ENCODE peak calls at places on chromosomes 12 and 14, in ten cellular contexts. E, C, T, W, Q, Z, J, D, X and I are unnamed samples.

GRCh38 chr14:65414961-65415589 is 2.5 kb downstream of the FUT8 start:
- DNase-seq in E (no peak), C (no peak), T (no peak), W (no peak), Q (peak), Z (peak), J (peak), D (no peak), X (no peak), I (peak)

GRCh38 chr12:123034022-123034541 is 53.6 kb downstream of the ARL6IP4 start:
- DNase-seq in E (no peak), C (no peak), T (no peak), W (no peak), Q (no peak), Z (no peak), J (no peak), D (no peak), X (no peak), I (no peak)

GRCh38 chr12:14942532-14942931 is 4.2 kb upstream of the ERP27 start:
- DNase-seq in E (no peak), C (no peak), T (no peak), W (no peak), Q (no peak), Z (no peak), J (no peak), D (no peak), X (no peak), I (no peak)

GRCh38 chr12:15621140-15621539 is 168.0 kb downstream of the EPS8 start:
- DNase-seq in E (no peak), C (no peak), T (no peak), W (no peak), Q (no peak), Z (no peak), J (no peak), D (no peak), X (no peak), I (no peak)

GRCh38 chr14:24965934-24966593 is 83.9 kb downstream of the STXBP6 start:
- DNase-seq in E (no peak), C (no peak), T (peak), W (no peak), Q (no peak), Z (no peak), J (peak), D (no peak), X (no peak), I (peak)

GRCh38 chr12:118430516-118430915 is 54.2 kb downstream of the SUDS3 start:
- DNase-seq in E (no peak), C (no peak), T (no peak), W (no peak), Q (no peak), Z (no peak), J (no peak), D (no peak), X (no peak), I (no peak)

GRCh38 chr14:105124837-105125222 is 43.7 kb downstream of the JAG2 start:
- DNase-seq in E (no peak), C (no peak), T (no peak), W (no peak), Q (no peak), Z (no peak), J (no peak), D (no peak), X (peak), I (no peak)

GRCh38 chr12:58655375-58655774 is 264.9 kb downstream of the LRIG3 start:
- DNase-seq in E (no peak), C (no peak), T (no peak), W (no peak), Q (no peak), Z (no peak), J (no peak), D (no peak), X (no peak), I (no peak)

GRCh38 chr12:51839310-51839943 is 9.1 kb downstream of the FIGNL2 start:
- DNase-seq in E (no peak), C (no peak), T (no peak), W (no peak), Q (no peak), Z (no peak), J (no peak), D (no peak), X (no peak), I (no peak)

GRCh38 chr14:60736494-60736893 is 1.9 kb downstream of the MNAT1 start:
- DNase-seq in E (no peak), C (no peak), T (no peak), W (no peak), Q (no peak), Z (no peak), J (peak), D (no peak), X (no peak), I (no peak)

GRCh38 chr14:35617500-35617899 is 83.5 kb downstream of the INSM2 start:
- DNase-seq in E (no peak), C (no peak), T (no peak), W (no peak), Q (no peak), Z (no peak), J (no peak), D (no peak), X (no peak), I (no peak)

GRCh38 chr12:118103231-118103600 is 595 bp downstream of the VSIG10 start:
- DNase-seq in E (no peak), C (no peak), T (no peak), W (no peak), Q (no peak), Z (peak), J (no peak), D (peak), X (peak), I (peak)

GRCh38 chr14:23058654-23059504 is 1.6 kb upstream of the CDH24 start:
- DNase-seq in E (no peak), C (no peak), T (no peak), W (no peak), Q (no peak), Z (no peak), J (no peak), D (no peak), X (no peak), I (no peak)

GRCh38 chr14:23057757-23058653 is 685 bp upstream of the CDH24 start:
- DNase-seq in E (peak), C (peak), T (peak), W (peak), Q (peak), Z (peak), J (peak), D (peak), X (peak), I (peak)

GRCh38 chr14:23060536-23061260 is 3.4 kb upstream of the CDH24 start:
- DNase-seq in E (no peak), C (no peak), T (no peak), W (no peak), Q (no peak), Z (no peak), J (no peak), D (no peak), X (no peak), I (no peak)

GRCh38 chr14:23063601-23064000 is 6.3 kb upstream of the CDH24 start:
- DNase-seq in E (no peak), C (no peak), T (no peak), W (no peak), Q (no peak), Z (no peak), J (no peak), D (no peak), X (no peak), I (no peak)

DNA sequence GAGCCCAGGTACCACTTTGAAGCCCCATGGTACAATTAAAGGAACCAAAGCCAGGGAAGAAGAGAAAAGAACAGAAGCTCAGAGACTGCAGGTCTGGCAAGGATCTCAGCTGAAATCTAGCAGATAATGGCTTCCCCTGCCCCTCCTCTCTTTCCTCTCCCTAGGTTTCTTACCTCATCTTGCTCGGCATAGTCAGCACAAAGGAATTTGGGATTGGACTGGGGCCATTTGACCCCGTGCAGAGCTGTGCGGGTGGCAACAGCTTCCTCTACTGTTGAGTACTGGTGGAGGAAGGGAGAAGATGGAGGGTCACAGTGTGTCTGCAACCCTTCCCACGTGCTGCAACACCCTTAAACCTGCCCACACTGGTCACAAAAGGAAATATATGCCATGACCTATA is 4.7 kb upstream of the CDH24 start:
- DNase-seq in E (peak), C (no peak), T (peak), W (no peak), Q (no peak), Z (peak), J (peak), D (no peak), X (no peak), I (peak)
- TF ChIP-seq CTCF in E (no peak), C (no peak), T (no peak), W (no peak), Q (no peak), Z (no peak), J (no peak), D (no peak), X (no peak), I (no peak)

DNA sequence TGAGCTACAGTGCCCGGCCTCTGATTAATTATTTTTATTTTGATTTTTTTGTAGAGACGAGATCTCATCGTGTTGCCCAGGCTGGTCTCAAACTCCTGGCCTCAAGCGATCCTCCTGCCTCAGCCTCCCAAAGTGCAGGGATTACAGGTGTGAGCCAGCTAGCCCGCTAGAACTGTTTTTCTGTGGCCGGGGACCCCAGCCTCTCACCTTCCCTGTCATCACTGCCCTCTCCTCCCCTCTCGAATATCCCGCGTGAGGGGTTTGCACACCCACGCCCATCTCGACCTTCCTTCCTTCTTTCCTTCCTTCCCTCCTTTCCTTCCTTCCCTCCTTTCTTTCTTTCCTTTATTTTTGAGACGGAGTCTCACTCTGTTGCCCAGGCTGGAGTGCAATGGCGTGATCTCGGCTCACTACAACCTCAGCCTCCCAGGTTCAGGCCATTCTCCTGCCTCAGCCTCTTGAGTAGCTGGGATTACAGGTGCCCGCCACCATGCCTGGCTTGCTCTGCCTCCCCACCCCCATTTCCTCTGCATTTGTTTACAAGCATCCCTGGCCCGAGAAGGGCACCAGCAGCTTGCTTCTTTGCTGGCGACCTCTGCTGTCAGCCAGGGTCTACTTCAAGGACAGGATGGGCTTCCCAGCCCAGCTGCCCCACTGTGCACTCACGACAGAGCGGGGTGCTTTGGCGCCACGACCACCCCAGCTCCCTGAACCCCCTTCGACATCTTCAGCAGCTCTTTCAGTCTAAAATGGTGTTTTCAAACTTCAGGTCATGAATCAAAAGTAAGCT is 4.3 kb upstream of the TRAF3 start:
- DNase-seq in E (no peak), C (peak), T (no peak), W (peak), Q (no peak), Z (no peak), J (no peak), D (no peak), X (no peak), I (peak)
- TF ChIP-seq CTCF in E (no peak), C (no peak), T (peak), W (no peak), Q (peak), Z (no peak), J (no peak), D (no peak), X (no peak), I (no peak)

GRCh38 chr14:96088911-96089310 is 49.7 kb downstream of the C14orf132 start:
- DNase-seq in E (no peak), C (no peak), T (no peak), W (no peak), Q (no peak), Z (no peak), J (no peak), D (no peak), X (no peak), I (no peak)

GRCh38 chr14:96091149-96091693 is 52.1 kb downstream of the C14orf132 start:
- DNase-seq in E (no peak), C (no peak), T (no peak), W (no peak), Q (no peak), Z (no peak), J (no peak), D (no peak), X (no peak), I (no peak)

GRCh38 chr14:96091941-96092411 is 52.8 kb downstream of the C14orf132 start:
- DNase-seq in E (no peak), C (no peak), T (no peak), W (no peak), Q (no peak), Z (no peak), J (peak), D (no peak), X (peak), I (no peak)

GRCh38 chr14:96089401-96089800 is 50.2 kb downstream of the C14orf132 start:
- DNase-seq in E (no peak), C (no peak), T (no peak), W (no peak), Q (no peak), Z (no peak), J (no peak), D (no peak), X (no peak), I (no peak)

DNA sequence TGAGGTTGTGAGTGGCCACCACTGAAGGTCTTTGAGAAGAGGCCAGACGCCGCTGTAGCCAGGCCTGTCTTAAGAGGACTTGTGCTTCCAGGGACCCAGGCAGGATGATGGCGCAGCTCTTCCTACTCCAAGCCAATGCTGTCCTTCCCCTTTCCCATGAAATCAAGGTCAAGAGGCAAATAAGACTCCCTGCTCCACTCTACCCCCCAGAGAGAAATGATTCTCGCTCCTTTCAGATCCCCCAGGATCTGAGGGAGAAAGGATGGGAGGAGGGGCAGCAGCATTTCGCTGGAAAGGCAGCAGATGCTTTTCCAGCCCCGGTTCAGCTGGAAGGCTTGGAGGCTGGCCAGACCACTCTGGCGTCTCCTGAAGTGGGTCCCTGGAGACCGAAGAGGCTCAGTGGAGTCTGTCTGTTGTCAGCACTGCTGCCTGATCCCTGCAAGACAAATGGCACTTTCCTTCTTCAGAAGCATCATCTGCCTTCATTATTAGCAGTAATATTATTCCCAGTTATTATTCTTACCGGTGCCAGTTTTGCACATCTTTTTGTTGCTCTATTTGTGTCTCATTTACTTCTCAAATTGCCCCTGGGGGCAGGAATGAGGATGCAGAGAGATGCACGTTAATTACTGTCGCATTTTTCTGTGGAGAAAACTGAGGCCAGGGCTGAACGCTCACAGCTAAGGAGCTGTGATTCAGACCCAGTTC is 51.4 kb downstream of the C14orf132 start:
- DNase-seq in E (no peak), C (no peak), T (no peak), W (no peak), Q (no peak), Z (no peak), J (peak), D (no peak), X (peak), I (no peak)
- TF ChIP-seq CTCF in E (no peak), C (no peak), T (no peak), W (no peak), Q (no peak), Z (no peak), J (no peak), D (no peak), X (no peak), I (no peak)

GRCh38 chr12:85865905-85866304 is 8.2 kb upstream of the NTS start:
- DNase-seq in E (no peak), C (no peak), T (no peak), W (no peak), Q (no peak), Z (no peak), J (peak), D (no peak), X (no peak), I (no peak)
- TF ChIP-seq CTCF in E (no peak), C (no peak), T (no peak), W (no peak), Q (no peak), Z (no peak), J (no peak), D (no peak), X (no peak), I (no peak)

GRCh38 chr12:92927055-92927435 is 2.0 kb downstream of the EEA1 start:
- DNase-seq in E (no peak), C (no peak), T (no peak), W (no peak), Q (no peak), Z (no peak), J (peak), D (no peak), X (peak), I (no peak)
- TF ChIP-seq CTCF in E (no peak), C (no peak), T (peak), W (no peak), Q (no peak), Z (no peak), J (peak), D (no peak), X (peak), I (no peak)

DNA sequence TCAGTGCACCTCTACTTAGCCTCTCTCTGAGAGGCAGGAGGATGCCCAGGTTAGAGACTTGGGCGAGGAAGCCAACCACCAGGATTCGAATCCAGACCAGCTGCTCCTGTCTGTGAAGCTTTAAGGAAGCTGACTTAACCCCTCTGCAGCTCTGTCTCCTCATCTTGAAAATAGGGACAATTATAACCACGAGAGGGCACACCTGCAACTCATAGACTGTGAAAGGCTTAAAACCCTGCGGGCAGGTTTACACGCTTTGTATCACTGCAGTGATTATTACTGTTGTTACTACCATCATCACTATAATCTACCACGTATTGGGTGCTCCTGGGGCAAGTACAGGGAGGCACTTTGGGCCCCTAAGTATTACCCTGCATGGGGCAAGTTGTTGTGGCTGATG is 379.8 kb downstream of the VRK1 start:
- DNase-seq in E (no peak), C (no peak), T (no peak), W (peak), Q (no peak), Z (peak), J (peak), D (no peak), X (no peak), I (peak)
- TF ChIP-seq CTCF in E (no peak), C (peak), T (peak), W (no peak), Q (peak), Z (peak), J (peak), D (no peak), X (no peak), I (no peak)

GRCh38 chr12:91902860-91903683 is 242.6 kb downstream of the BTG1 start:
- DNase-seq in E (no peak), C (no peak), T (no peak), W (no peak), Q (no peak), Z (no peak), J (peak), D (no peak), X (no peak), I (no peak)
- TF ChIP-seq CTCF in E (no peak), C (no peak), T (no peak), W (no peak), Q (no peak), Z (no peak), J (no peak), D (no peak), X (no peak), I (no peak)